ENCODE peak calls at places on chromosomes 5 and 9, in four cellular contexts. One of them, this sample, is unnamed.

GRCh38 chr5:158840193-158840592 is 259.5 kb downstream of the EBF1 start:
- DNase-seq in GM06990: no peak
- DNase-seq in astrocyte: no peak
- DNase-seq in bronchial epithelial cell: no peak
- DNase-seq in this sample: no peak

GRCh38 chr5:13325765-13326164 is 618.7 kb downstream of the DNAH5 start:
- DNase-seq in GM06990: no peak
- DNase-seq in astrocyte: peak; percentile 74
- DNase-seq in bronchial epithelial cell: peak; percentile 40
- DNase-seq in this sample: no peak

GRCh38 chr5:106415541-106415940 is 1255.2 kb downstream of the EFNA5 start:
- DNase-seq in GM06990: no peak
- DNase-seq in bronchial epithelial cell: peak; percentile 51
- DNase-seq in astrocyte: peak; percentile 94
- DNase-seq in this sample: no peak

GRCh38 chr9:14062449-14063187 is 251.3 kb downstream of the NFIB start:
- DNase-seq in astrocyte: peak; percentile 91
- DNase-seq in GM06990: no peak
- DNase-seq in bronchial epithelial cell: peak; percentile 98
- DNase-seq in this sample: no peak

GRCh38 chr9:127754761-127755557 is 19.9 kb upstream of the TOR2A start:
- DNase-seq in astrocyte: no peak
- DNase-seq in GM06990: no peak
- DNase-seq in bronchial epithelial cell: no peak
- DNase-seq in this sample: no peak

GRCh38 chr5:135356522-135357318 is 42.3 kb downstream of the MACROH2A1 start:
- DNase-seq in bronchial epithelial cell: no peak
- DNase-seq in astrocyte: peak; percentile 54
- DNase-seq in GM06990: no peak
- DNase-seq in this sample: no peak

GRCh38 chr5:67187318-67187717 is 9.3 kb downstream of the CD180 start:
- DNase-seq in bronchial epithelial cell: no peak
- DNase-seq in GM06990: no peak
- DNase-seq in astrocyte: no peak
- DNase-seq in this sample: no peak

GRCh38 chr9:126667190-126668055 is 53.7 kb downstream of the LMX1B start:
- DNase-seq in bronchial epithelial cell: no peak
- DNase-seq in GM06990: no peak
- DNase-seq in astrocyte: no peak
- DNase-seq in this sample: no peak

GRCh38 chr5:81363093-81363886 is 30.6 kb downstream of the ACOT12 start:
- DNase-seq in bronchial epithelial cell: no peak
- DNase-seq in astrocyte: no peak
- DNase-seq in GM06990: no peak
- DNase-seq in this sample: no peak

GRCh38 chr5:138077064-138077696 is 6.7 kb upstream of the WNT8A start:
- DNase-seq in astrocyte: peak; percentile 23
- DNase-seq in bronchial epithelial cell: peak; percentile 60
- DNase-seq in GM06990: no peak
- DNase-seq in this sample: peak; percentile 24

GRCh38 chr5:6202113-6202512 is 176.2 kb downstream of the MED10 start:
- DNase-seq in bronchial epithelial cell: no peak
- DNase-seq in GM06990: no peak
- DNase-seq in astrocyte: no peak
- DNase-seq in this sample: no peak

GRCh38 chr5:6201626-6202025 is 176.7 kb downstream of the MED10 start:
- DNase-seq in bronchial epithelial cell: peak; percentile 30
- DNase-seq in astrocyte: no peak
- DNase-seq in GM06990: no peak
- DNase-seq in this sample: no peak

GRCh38 chr5:6197427-6197826 is 180.9 kb downstream of the MED10 start:
- DNase-seq in GM06990: no peak
- DNase-seq in bronchial epithelial cell: no peak
- DNase-seq in astrocyte: no peak
- DNase-seq in this sample: no peak

GRCh38 chr5:6202615-6203365 is 175.6 kb downstream of the MED10 start:
- DNase-seq in GM06990: no peak
- DNase-seq in bronchial epithelial cell: no peak
- DNase-seq in astrocyte: no peak
- DNase-seq in this sample: no peak
- TF ChIP-seq CTCF in GM06990: peak; percentile 19
- TF ChIP-seq CTCF in bronchial epithelial cell: no peak
- TF ChIP-seq CTCF in astrocyte: no peak
- TF ChIP-seq CTCF in this sample: peak; percentile 32

GRCh38 chr9:129404621-129405020 is 216.3 kb downstream of the C9orf50 start:
- DNase-seq in astrocyte: no peak
- DNase-seq in bronchial epithelial cell: no peak
- DNase-seq in GM06990: no peak
- DNase-seq in this sample: no peak

GRCh38 chr9:129407905-129408452 is 212.9 kb downstream of the C9orf50 start:
- DNase-seq in GM06990: no peak
- DNase-seq in astrocyte: no peak
- DNase-seq in bronchial epithelial cell: no peak
- DNase-seq in this sample: no peak

GRCh38 chr9:129405089-129405830 is 215.6 kb downstream of the C9orf50 start:
- DNase-seq in bronchial epithelial cell: no peak
- DNase-seq in astrocyte: peak; percentile 73
- DNase-seq in GM06990: no peak
- DNase-seq in this sample: no peak

GRCh38 chr9:129405831-129406220 is 215.1 kb downstream of the C9orf50 start:
- DNase-seq in astrocyte: no peak
- DNase-seq in GM06990: no peak
- DNase-seq in bronchial epithelial cell: no peak
- DNase-seq in this sample: no peak

GRCh38 chr9:129406278-129407225 is 214.3 kb downstream of the C9orf50 start:
- DNase-seq in GM06990: no peak
- DNase-seq in bronchial epithelial cell: peak; percentile 25
- DNase-seq in astrocyte: no peak
- DNase-seq in this sample: no peak
- H3K4me3 ChIP-seq in GM06990: no peak overlapping the region
- H3K4me3 ChIP-seq in bronchial epithelial cell: no peak overlapping the region
- H3K4me3 ChIP-seq in astrocyte: no peak overlapping the region
- H3K4me3 ChIP-seq in this sample: no peak overlapping the region

GRCh38 chr5:119583684-119584083 is 45.7 kb upstream of the FAM170A start:
- DNase-seq in GM06990: no peak
- DNase-seq in astrocyte: peak; percentile 22
- DNase-seq in bronchial epithelial cell: no peak
- DNase-seq in this sample: no peak

GRCh38 chr5:119582987-119583386 is 46.4 kb upstream of the FAM170A start:
- DNase-seq in bronchial epithelial cell: no peak
- DNase-seq in astrocyte: no peak
- DNase-seq in GM06990: no peak
- DNase-seq in this sample: no peak

DNA sequence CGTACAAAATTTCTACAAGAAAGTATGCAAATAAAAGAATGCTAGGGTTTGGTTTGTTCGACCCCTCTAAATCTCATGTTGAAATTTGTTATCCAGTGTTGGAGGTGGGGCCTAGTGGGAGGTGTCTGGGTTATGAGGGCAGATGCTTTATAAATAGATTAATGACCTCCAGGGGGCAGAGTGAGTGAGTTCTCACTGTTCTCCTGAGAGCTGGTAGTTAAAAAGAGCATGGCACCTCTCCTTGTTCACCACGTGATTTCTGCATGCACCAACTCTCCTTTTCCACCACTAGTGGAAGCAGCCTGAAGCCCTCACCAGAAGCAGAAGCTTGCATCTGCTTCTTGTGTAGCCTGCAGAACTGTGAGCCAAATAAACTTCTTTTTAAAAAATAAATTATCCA is 50.4 kb upstream of the FAM170A start:
- DNase-seq in astrocyte: no peak
- DNase-seq in GM06990: peak; percentile 16
- DNase-seq in bronchial epithelial cell: peak; percentile 59
- DNase-seq in this sample: peak; percentile 21
- TF ChIP-seq CTCF in astrocyte: no peak
- TF ChIP-seq CTCF in GM06990: peak; percentile 43
- TF ChIP-seq CTCF in bronchial epithelial cell: peak; percentile 38
- TF ChIP-seq CTCF in this sample: peak; percentile 50

GRCh38 chr5:72850113-72850512 is 33.7 kb downstream of the TNPO1 start:
- DNase-seq in GM06990: no peak
- DNase-seq in astrocyte: no peak
- DNase-seq in bronchial epithelial cell: no peak
- DNase-seq in this sample: no peak
- H3K4me3 ChIP-seq in GM06990: peak overlapping the region; percentile 88
- H3K4me3 ChIP-seq in astrocyte: peak overlapping the region; percentile 93
- H3K4me3 ChIP-seq in bronchial epithelial cell: peak overlapping the region; percentile 95
- H3K4me3 ChIP-seq in this sample: peak overlapping the region; percentile 34

GRCh38 chr5:79856456-79857055 is 134.5 kb downstream of the MTX3 start:
- DNase-seq in bronchial epithelial cell: no peak
- DNase-seq in astrocyte: no peak
- DNase-seq in GM06990: no peak
- DNase-seq in this sample: no peak

GRCh38 chr5:79857692-79858091 is 133.4 kb downstream of the MTX3 start:
- DNase-seq in GM06990: no peak
- DNase-seq in bronchial epithelial cell: no peak
- DNase-seq in astrocyte: no peak
- DNase-seq in this sample: no peak

GRCh38 chr5:79859588-79859987 is 131.5 kb downstream of the MTX3 start:
- DNase-seq in astrocyte: no peak
- DNase-seq in GM06990: no peak
- DNase-seq in bronchial epithelial cell: no peak
- DNase-seq in this sample: no peak

GRCh38 chr5:79853676-79854418 is 137.2 kb downstream of the MTX3 start:
- DNase-seq in bronchial epithelial cell: peak; percentile 90
- DNase-seq in astrocyte: peak; percentile 25
- DNase-seq in GM06990: no peak
- DNase-seq in this sample: peak; percentile 8

GRCh38 chr5:79858097-79858723 is 132.9 kb downstream of the MTX3 start:
- DNase-seq in GM06990: no peak
- DNase-seq in bronchial epithelial cell: peak; percentile 61
- DNase-seq in astrocyte: peak; percentile 15
- DNase-seq in this sample: peak; percentile 15
- TF ChIP-seq CTCF in GM06990: peak; percentile 92
- TF ChIP-seq CTCF in bronchial epithelial cell: peak; percentile 93
- TF ChIP-seq CTCF in astrocyte: peak; percentile 99
- TF ChIP-seq CTCF in this sample: peak; percentile 94

GRCh38 chr5:68406767-68407232 is 191.2 kb downstream of the PIK3R1 start:
- DNase-seq in bronchial epithelial cell: no peak
- DNase-seq in astrocyte: no peak
- DNase-seq in GM06990: peak; percentile 52
- DNase-seq in this sample: peak; percentile 52

GRCh38 chr5:68407312-68408239 is 192.0 kb downstream of the PIK3R1 start:
- DNase-seq in astrocyte: no peak
- DNase-seq in bronchial epithelial cell: no peak
- DNase-seq in GM06990: no peak
- DNase-seq in this sample: no peak

GRCh38 chr5:68405026-68405684 is 189.6 kb downstream of the PIK3R1 start:
- DNase-seq in GM06990: no peak
- DNase-seq in astrocyte: no peak
- DNase-seq in bronchial epithelial cell: peak; percentile 80
- DNase-seq in this sample: no peak

GRCh38 chr5:68405784-68406183 is 190.2 kb downstream of the PIK3R1 start:
- DNase-seq in bronchial epithelial cell: no peak
- DNase-seq in GM06990: no peak
- DNase-seq in astrocyte: no peak
- DNase-seq in this sample: no peak

DNA sequence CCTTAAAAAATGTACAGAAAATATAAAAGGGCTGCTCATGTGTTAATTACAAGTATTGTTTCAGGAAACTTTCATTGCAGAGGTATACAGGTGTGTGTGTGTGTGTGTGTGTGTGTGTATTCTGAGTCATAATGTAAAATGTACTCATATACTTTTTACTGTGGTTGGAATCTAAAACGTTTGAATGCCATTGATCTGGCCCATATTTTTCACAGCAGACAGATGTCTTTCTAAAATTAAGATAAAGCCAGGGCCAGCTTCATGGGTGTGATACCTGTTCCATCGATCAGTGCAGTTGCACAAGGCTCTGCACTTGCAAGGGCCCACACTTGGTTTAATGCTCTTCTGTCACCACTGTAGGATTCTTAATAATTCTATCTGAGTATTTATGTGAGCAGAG is 190.8 kb downstream of the PIK3R1 start:
- DNase-seq in GM06990: no peak
- DNase-seq in astrocyte: no peak
- DNase-seq in bronchial epithelial cell: peak; percentile 33
- DNase-seq in this sample: no peak
- H3K4me3 ChIP-seq in GM06990: no peak overlapping the region
- H3K4me3 ChIP-seq in astrocyte: no peak overlapping the region
- H3K4me3 ChIP-seq in bronchial epithelial cell: no peak overlapping the region
- H3K4me3 ChIP-seq in this sample: no peak overlapping the region

DNA sequence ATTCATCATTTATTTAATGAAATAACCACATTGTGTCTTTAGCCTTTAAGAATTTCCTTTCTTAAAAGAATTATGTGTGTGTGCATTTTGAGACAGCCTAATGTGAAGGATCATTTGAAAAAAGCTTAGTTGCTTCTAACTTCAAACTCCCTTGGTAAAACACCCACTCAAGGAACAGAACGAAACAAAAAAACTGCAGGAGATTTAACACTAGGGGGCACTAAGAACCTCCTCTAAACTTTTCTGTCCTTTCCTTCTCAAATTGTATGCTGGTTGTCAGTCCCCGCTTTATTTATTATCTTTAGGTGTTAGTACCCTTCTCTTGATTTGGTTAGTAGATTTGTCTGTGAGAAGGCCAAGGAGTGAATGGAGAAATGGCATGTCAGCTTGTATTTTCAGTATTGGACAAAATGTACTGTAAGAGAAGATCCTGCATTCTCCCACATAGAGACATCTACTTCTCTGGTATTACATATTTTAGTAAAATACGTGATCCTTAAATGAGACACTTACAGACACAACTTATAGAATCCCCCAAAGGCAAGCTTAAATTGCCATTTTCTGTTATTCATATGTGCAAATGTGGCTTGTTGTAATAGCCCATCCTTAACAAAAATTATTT is 229.7 kb downstream of the MRPS30 start:
- DNase-seq in astrocyte: no peak
- DNase-seq in bronchial epithelial cell: peak; percentile 29
- DNase-seq in GM06990: no peak
- DNase-seq in this sample: peak; percentile 8
- TF ChIP-seq CTCF in astrocyte: peak; percentile 60
- TF ChIP-seq CTCF in bronchial epithelial cell: peak; percentile 61
- TF ChIP-seq CTCF in GM06990: peak; percentile 59
- TF ChIP-seq CTCF in this sample: peak; percentile 62

GRCh38 chr5:170551076-170551475 is 47.3 kb downstream of the KCNIP1 start:
- DNase-seq in astrocyte: peak; percentile 38
- DNase-seq in GM06990: no peak
- DNase-seq in bronchial epithelial cell: no peak
- DNase-seq in this sample: no peak
- H3K4me3 ChIP-seq in astrocyte: no peak overlapping the region
- H3K4me3 ChIP-seq in GM06990: no peak overlapping the region
- H3K4me3 ChIP-seq in bronchial epithelial cell: no peak overlapping the region
- H3K4me3 ChIP-seq in this sample: no peak overlapping the region

DNA sequence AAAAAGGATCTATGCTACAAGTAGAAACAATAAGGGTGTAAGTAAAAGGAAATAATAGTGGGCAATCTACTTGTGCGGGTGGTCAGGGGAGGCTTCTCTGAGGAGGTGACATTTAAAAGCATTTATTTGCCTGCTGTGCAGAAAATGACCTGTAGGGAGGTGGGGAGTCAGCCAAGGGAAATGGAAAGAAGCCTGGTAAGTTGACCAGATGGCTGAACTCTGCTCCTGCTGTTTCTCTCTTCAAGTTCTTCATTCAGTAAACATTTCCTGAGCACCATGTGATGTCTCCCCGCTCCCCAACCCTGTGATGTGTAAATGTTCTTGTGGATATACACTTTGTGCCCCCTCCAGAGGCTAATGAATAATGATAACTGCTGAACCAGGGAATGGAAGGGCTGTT is 9.9 kb upstream of the SPIN1 start:
- DNase-seq in bronchial epithelial cell: no peak
- DNase-seq in astrocyte: no peak
- DNase-seq in GM06990: no peak
- DNase-seq in this sample: no peak
- TF ChIP-seq CTCF in bronchial epithelial cell: no peak
- TF ChIP-seq CTCF in astrocyte: no peak
- TF ChIP-seq CTCF in GM06990: no peak
- TF ChIP-seq CTCF in this sample: no peak